ENCODE peak calls at places on chromosomes 12 and 14, in ten cellular contexts. N, E, H, M, C, A, Y, O, G and X are unnamed samples.

GRCh38 chr14:56194062-56194461 is 75.9 kb downstream of the PELI2 start:
- DNase-seq in O (no peak), N (no peak), M (no peak), Y (no peak), A (no peak), C (no peak), E (no peak), G (no peak), H (no peak), X (no peak)

GRCh38 chr14:79248771-79249170 is 962.5 kb downstream of the DIO2 start:
- DNase-seq in Y (no peak), H (no peak), G (no peak), E (no peak), N (no peak), O (no peak), M (no peak), C (no peak), A (no peak), X (no peak)

GRCh38 chr12:109947511-109947910 is 47.4 kb downstream of the TCHP start:
- DNase-seq in M (no peak), N (peak), O (no peak), Y (no peak), H (no peak), A (no peak), G (no peak), E (no peak), C (no peak), X (no peak)

GRCh38 chr12:124906606-124907261 is 7.7 kb downstream of the UBC start:
- DNase-seq in Y (peak), C (peak), E (peak), A (peak), N (peak), G (peak), M (peak), H (peak), O (peak), X (peak)

GRCh38 chr14:23071975-23072539 is 14.7 kb upstream of the CDH24 start:
- DNase-seq in G (no peak), C (no peak), N (no peak), M (no peak), O (no peak), E (no peak), A (no peak), H (no peak), Y (no peak), X (no peak)

GRCh38 chr12:116964004-116964739 is 53.4 kb downstream of the FBXW8 start:
- DNase-seq in E (no peak), N (peak), Y (no peak), M (no peak), G (no peak), H (no peak), A (no peak), C (no peak), O (no peak), X (no peak)

GRCh38 chr12:113582521-113583218 is 111.0 kb upstream of the LHX5 start:
- DNase-seq in H (no peak), G (no peak), A (no peak), M (no peak), N (no peak), Y (no peak), C (no peak), O (no peak), E (no peak), X (no peak)

GRCh38 chr14:92215579-92215978 is 93.8 kb downstream of the CPSF2 start:
- DNase-seq in E (no peak), N (no peak), O (no peak), H (no peak), A (no peak), Y (no peak), G (no peak), M (no peak), C (no peak), X (no peak)

GRCh38 chr12:131928765-131929529 is at the start of gene PUS1:
- DNase-seq in M (peak), C (peak), G (peak), A (peak), Y (peak), N (peak), E (peak), H (peak), O (peak), X (peak)
- TF ChIP-seq POLR2A in M (no peak), C (peak), G (no peak), A (no peak), Y (no peak), N (peak), E (peak), H (peak), O (no peak), X (peak)

DNA sequence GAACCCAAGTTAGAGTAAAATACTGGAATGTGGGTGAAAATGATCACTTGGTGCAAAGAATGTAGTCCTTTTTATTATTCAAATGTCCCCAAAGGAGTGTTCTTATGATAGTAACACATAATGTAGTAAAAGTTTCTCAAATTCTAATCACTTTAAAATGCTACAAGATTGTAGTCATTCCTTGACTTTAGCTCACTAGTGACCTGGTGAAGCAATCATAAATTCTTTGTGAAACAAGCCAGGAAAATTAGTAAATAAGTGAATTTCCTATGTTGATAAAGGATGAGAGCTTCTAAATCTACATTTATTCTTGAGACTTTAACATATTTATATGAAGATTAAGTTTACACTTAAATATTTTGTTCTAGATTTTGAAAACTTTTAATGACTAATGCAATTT is 30.7 kb upstream of the SLC17A8 start:
- DNase-seq in N (peak), O (no peak), A (no peak), H (no peak), C (no peak), M (no peak), Y (no peak), G (no peak), E (no peak), X (no peak)
- TF ChIP-seq CTCF in N (no peak), O (no peak), A (no peak), H (no peak), C (no peak), M (no peak), Y (no peak), G (no peak), E (no peak), X (no peak)

DNA sequence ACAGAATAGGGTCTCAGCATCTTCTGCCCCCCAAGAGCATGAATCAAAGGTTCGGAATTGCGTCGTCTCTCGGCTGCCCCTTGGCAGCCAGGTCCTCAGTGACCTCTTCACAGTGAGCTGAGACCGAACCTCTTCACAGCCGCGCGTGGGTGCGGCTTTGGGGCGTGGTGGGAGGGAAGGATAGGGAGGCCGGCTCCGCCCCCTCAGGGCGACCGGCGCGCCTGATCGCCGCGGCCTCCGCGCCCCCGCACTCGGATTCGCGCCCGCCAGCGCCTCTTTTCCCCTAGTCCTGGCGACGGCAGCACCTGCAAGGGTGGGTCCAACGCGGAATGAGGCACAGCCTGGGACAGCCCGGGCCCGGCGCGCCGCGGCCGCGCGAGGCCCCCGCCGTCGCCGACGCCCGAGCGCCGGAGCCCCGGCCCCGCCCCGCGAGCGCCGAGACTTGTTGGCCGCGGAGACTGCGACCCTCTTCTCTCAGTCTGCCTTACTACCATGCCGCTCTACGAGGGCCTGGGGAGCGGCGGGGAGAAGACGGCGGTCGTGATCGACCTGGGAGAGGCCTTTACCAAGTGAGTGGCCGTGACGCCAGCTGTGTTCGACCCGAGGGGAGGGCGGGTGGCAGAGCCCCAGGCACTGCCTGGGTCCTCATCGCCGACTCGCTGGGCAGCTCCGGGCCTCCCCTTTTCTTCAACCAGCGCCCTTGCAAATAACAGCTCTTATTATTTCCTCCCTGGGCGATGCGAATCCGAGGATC is at the start of gene ACTR10:
- DNase-seq in M (peak), A (peak), O (peak), H (peak), C (peak), G (peak), Y (peak), E (peak), N (peak), X (peak)
- TF ChIP-seq POLR2A in M (peak), A (no peak), O (peak), H (peak), C (peak), G (peak), Y (no peak), E (peak), N (peak), X (peak)

DNA sequence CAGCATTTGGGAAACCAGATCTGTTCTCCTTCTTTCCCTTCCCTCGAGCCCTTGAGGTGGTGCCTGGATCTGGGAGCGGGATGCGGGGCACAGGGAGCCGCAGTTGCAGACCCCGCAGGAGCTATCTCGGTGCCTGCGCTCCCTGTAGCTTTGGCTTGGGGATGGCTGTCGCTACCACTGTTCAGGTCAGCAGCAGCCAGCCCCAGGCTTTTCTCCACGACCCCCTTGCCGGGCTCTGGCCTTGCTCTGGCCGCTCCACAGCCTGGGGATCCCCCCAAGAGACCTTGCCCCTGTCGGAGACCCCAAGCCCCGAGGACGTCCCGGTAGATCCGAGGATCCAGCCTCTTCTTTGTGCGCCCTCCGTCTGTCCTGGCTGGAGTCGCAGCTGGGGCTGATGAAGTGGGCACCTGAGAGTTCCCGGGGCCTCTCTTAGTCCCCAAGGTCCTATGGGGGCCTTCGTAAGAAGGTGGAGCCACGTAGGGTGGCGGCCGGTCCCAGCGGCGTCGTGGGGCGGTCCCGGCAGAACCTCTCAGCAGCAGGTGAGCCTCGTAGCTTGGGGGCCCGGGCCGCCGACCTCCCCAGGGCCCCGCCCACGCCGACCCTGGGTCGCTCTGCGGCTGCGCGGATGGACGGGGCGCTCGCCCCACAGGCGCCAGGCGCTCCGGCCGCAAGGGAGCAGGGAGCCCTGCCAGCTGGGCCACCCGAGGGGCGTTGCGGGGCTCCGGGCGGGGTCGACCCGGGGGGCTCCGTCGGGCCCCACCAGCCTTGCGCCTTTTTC is 1.3 kb downstream of the DDN start:
- DNase-seq in H (no peak), Y (peak), C (peak), G (no peak), N (no peak), O (no peak), A (peak), E (no peak), M (no peak), X (no peak)
- TF ChIP-seq CTCF in H (no peak), Y (no peak), C (no peak), G (no peak), N (no peak), O (no peak), A (no peak), E (no peak), M (no peak), X (no peak)

GRCh38 chr12:47900101-47900479 is 4.7 kb downstream of the VDR start:
- DNase-seq in E (no peak), G (no peak), H (no peak), C (no peak), N (no peak), A (no peak), O (no peak), Y (no peak), M (no peak), X (no peak)

GRCh38 chr12:47902131-47902639 is 2.6 kb downstream of the VDR start:
- DNase-seq in A (no peak), Y (no peak), E (no peak), N (no peak), M (no peak), G (no peak), C (no peak), O (no peak), H (no peak), X (no peak)

GRCh38 chr12:47903151-47903611 is 1.6 kb downstream of the VDR start:
- DNase-seq in C (no peak), M (no peak), G (no peak), Y (no peak), H (no peak), O (no peak), E (peak), A (peak), N (peak), X (no peak)

GRCh38 chr12:47900480-47901129 is 4.2 kb downstream of the VDR start:
- DNase-seq in C (no peak), M (no peak), A (peak), Y (peak), E (peak), H (no peak), G (peak), N (no peak), O (no peak), X (no peak)

GRCh38 chr12:47901285-47902093 is 3.3 kb downstream of the VDR start:
- DNase-seq in Y (peak), N (no peak), G (no peak), C (no peak), E (no peak), A (no peak), H (no peak), O (no peak), M (no peak), X (no peak)
- TF ChIP-seq POLR2A in Y (no peak), N (no peak), G (no peak), C (no peak), E (no peak), A (no peak), H (no peak), O (no peak), M (no peak), X (no peak)

GRCh38 chr12:63276537-63277365 is 125.8 kb upstream of the AVPR1A start:
- DNase-seq in N (peak), A (peak), H (no peak), E (peak), Y (no peak), O (no peak), C (no peak), M (no peak), G (no peak), X (no peak)
- TF ChIP-seq CTCF in N (peak), A (no peak), H (no peak), E (peak), Y (no peak), O (no peak), C (peak), M (no peak), G (peak), X (peak)

DNA sequence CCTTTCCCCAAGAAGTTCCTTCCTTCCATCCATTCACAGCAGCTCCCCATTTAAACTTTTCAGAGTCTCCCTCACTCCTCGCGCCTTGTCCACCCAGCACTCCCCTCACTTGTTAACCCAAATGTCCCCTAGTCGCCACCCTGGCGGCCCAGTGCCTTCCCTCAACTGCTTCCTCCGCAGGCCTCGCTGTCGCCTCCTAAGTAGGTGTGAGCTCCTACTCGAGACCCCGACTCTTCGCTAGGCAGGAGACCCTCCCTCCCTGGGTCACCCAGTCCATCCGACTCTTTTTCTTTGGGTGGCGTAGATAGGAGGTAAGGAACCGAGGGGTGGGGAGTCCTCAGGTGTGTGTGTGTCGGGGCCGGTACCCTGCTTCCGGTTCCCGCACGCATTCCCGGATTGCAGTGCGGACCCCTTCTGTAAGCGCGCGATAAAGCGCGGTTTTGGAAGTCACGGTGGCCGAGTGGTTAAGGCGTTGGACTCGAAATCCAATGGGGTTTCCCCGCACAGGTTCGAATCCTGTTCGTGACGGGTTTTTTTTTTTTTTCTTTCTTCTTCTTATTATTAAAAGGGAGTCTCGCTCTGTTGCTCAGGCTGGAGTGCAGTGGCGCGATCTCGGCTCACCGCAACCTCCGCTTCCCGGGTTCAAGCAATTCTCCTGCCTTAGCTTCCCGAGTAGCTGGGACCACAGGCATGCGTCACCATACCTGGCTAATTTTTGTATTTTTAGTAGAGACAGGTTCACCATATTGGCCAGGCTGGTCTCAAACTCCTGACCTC is 823 bp upstream of the SMARCC2 start:
- DNase-seq in E (peak), M (peak), G (peak), Y (peak), N (peak), O (peak), A (peak), C (peak), H (peak), X (peak)
- TF ChIP-seq POLR2A in E (peak), M (no peak), G (no peak), Y (no peak), N (no peak), O (no peak), A (no peak), C (peak), H (no peak), X (no peak)

GRCh38 chr14:104870368-104871144 is 5.5 kb downstream of the CEP170B start:
- DNase-seq in E (peak), G (no peak), A (peak), M (peak), Y (no peak), N (no peak), H (no peak), C (peak), O (peak), X (no peak)
- TF ChIP-seq CTCF in E (no peak), G (no peak), A (no peak), M (no peak), Y (no peak), N (peak), H (no peak), C (peak), O (no peak), X (no peak)